ENCODE peak calls at places on chromosomes 7 and 10, in eight cellular contexts. B is heart left ventricle, D is NB4, G is A549, Y is endothelial cell of umbilical vein, L is esophagus squamous epithelium, P is K562, N is HCT116. M is an unnamed sample.

GRCh38 chr10:11170993-11171416 is 153.3 kb downstream of the CELF2 start:
- DNase-seq in B (no peak), D (peak), G (no peak), Y (peak), L (no peak), P (no peak), N (no peak), M (no peak)

GRCh38 chr7:108420482-108420908 is 35.7 kb downstream of the NRCAM start:
- DNase-seq in B (no peak), D (peak), G (peak), Y (peak), L (no peak), P (no peak), N (no peak), M (no peak)

GRCh38 chr7:2048006-2048405 is 184.7 kb downstream of the MAD1L1 start:
- DNase-seq in B (no peak), D (no peak), G (no peak), Y (no peak), L (no peak), P (no peak), N (no peak), M (no peak)

GRCh38 chr10:70106958-70107791 is 25.4 kb downstream of the AIFM2 start:
- DNase-seq in B (no peak), D (peak), G (no peak), Y (no peak), L (no peak), P (peak), N (no peak), M (no peak)

GRCh38 chr7:35691827-35692307 is 3.1 kb downstream of the HERPUD2 start:
- DNase-seq in B (no peak), D (peak), G (no peak), Y (no peak), L (no peak), P (peak), N (no peak), M (peak)

GRCh38 chr10:103663802-103664201 is 170.3 kb downstream of the NEURL1 start:
- DNase-seq in B (peak), D (no peak), G (no peak), Y (no peak), L (no peak), P (no peak), N (no peak), M (no peak)

GRCh38 chr10:126536148-126536547 is 134.3 kb downstream of the C10orf90 start:
- DNase-seq in B (no peak), D (no peak), G (no peak), Y (no peak), L (no peak), P (no peak), N (no peak), M (peak)

GRCh38 chr10:102641398-102641797 is 2.9 kb upstream of the TRIM8 start:
- DNase-seq in B (no peak), D (no peak), G (no peak), Y (no peak), L (no peak), P (no peak), N (no peak), M (no peak)

GRCh38 chr7:66236713-66237303 is 31.7 kb downstream of the TPST1 start:
- DNase-seq in B (no peak), D (no peak), G (no peak), Y (no peak), L (no peak), P (no peak), N (no peak), M (no peak)

GRCh38 chr10:57716884-57717283 is 550.8 kb downstream of the IPMK start:
- DNase-seq in B (no peak), D (peak), G (no peak), Y (no peak), L (no peak), P (no peak), N (no peak), M (peak)

GRCh38 chr10:101940916-101941315 is 97.3 kb upstream of the KCNIP2 start:
- DNase-seq in B (no peak), D (no peak), G (no peak), Y (peak), L (no peak), P (no peak), N (no peak), M (peak)

GRCh38 chr7:50626286-50626685 is 61.1 kb upstream of the DDC start:
- DNase-seq in B (no peak), D (no peak), G (no peak), Y (no peak), L (no peak), P (no peak), N (no peak), M (no peak)

GRCh38 chr10:94292448-94293118 is 70.2 kb downstream of the NOC3L start:
- DNase-seq in B (peak), D (no peak), G (no peak), Y (peak), L (no peak), P (no peak), N (no peak), M (peak)

GRCh38 chr10:75226656-75227055 is 9.1 kb downstream of the COMTD1 start:
- DNase-seq in B (no peak), D (no peak), G (no peak), Y (no peak), L (no peak), P (no peak), N (no peak), M (no peak)

GRCh38 chr10:95214369-95214768 is 20.3 kb downstream of the ACSM6 start:
- DNase-seq in B (no peak), D (no peak), G (no peak), Y (no peak), L (no peak), P (no peak), N (no peak), M (no peak)

GRCh38 chr7:4242706-4243105 is 439.4 kb upstream of the FOXK1 start:
- DNase-seq in B (no peak), D (no peak), G (no peak), Y (no peak), L (no peak), P (no peak), N (no peak), M (no peak)

GRCh38 chr7:23191022-23191421 is 9.2 kb downstream of the NUP42 start:
- DNase-seq in B (no peak), D (no peak), G (no peak), Y (no peak), L (no peak), P (peak), N (no peak), M (no peak)

GRCh38 chr10:25600651-25601050 is 333.4 kb upstream of the MYO3A start:
- DNase-seq in B (no peak), D (no peak), G (no peak), Y (no peak), L (no peak), P (no peak), N (no peak), M (no peak)

GRCh38 chr7:74560081-74560719 is 97.3 kb upstream of the GTF2I start:
- DNase-seq in B (no peak), D (no peak), G (no peak), Y (no peak), L (no peak), P (peak), N (no peak), M (no peak)

GRCh38 chr7:36468361-36469140 is 78.9 kb downstream of the ANLN start:
- DNase-seq in B (no peak), D (no peak), G (no peak), Y (no peak), L (no peak), P (no peak), N (no peak), M (no peak)

GRCh38 chr10:131846224-131847101 is 54.3 kb upstream of the PPP2R2D start:
- DNase-seq in B (peak), D (no peak), G (no peak), Y (no peak), L (no peak), P (no peak), N (no peak), M (no peak)

GRCh38 chr7:134502463-134502862 is 24.9 kb upstream of the AKR1B10 start:
- DNase-seq in B (no peak), D (peak), G (no peak), Y (no peak), L (no peak), P (no peak), N (no peak), M (peak)

GRCh38 chr7:128030999-128031681 is at the start of gene LRRC4:
- DNase-seq in B (peak), D (no peak), G (no peak), Y (peak), L (no peak), P (no peak), N (no peak), M (peak)

GRCh38 chr10:62148155-62148554 is 120.5 kb downstream of the RTKN2 start:
- DNase-seq in B (no peak), D (no peak), G (no peak), Y (no peak), L (no peak), P (no peak), N (no peak), M (no peak)

GRCh38 chr10:3889961-3890522 is 105.0 kb upstream of the KLF6 start:
- DNase-seq in B (no peak), D (no peak), G (peak), Y (peak), L (no peak), P (no peak), N (peak), M (peak)

GRCh38 chr7:69682518-69682917 is 84.2 kb downstream of the AUTS2 start:
- DNase-seq in B (no peak), D (peak), G (no peak), Y (no peak), L (no peak), P (no peak), N (no peak), M (no peak)

GRCh38 chr10:73644015-73644743 is 2.9 kb upstream of the MYOZ1 start:
- DNase-seq in B (peak), D (peak), G (peak), Y (peak), L (no peak), P (peak), N (peak), M (peak)

GRCh38 chr10:3786295-3786981 is 1.4 kb upstream of the KLF6 start:
- DNase-seq in B (peak), D (no peak), G (no peak), Y (peak), L (no peak), P (no peak), N (peak), M (peak)

GRCh38 chr7:81120803-81121202 is 202.0 kb upstream of the SEMA3C start:
- DNase-seq in B (no peak), D (no peak), G (no peak), Y (no peak), L (no peak), P (no peak), N (no peak), M (no peak)

GRCh38 chr10:33955676-33956075 is 621.2 kb upstream of the NRP1 start:
- DNase-seq in B (no peak), D (no peak), G (no peak), Y (no peak), L (no peak), P (no peak), N (no peak), M (peak)

GRCh38 chr7:28410628-28411578 is 1.4 kb upstream of the CREB5 start:
- DNase-seq in B (peak), D (peak), G (no peak), Y (peak), L (no peak), P (peak), N (no peak), M (peak)
- TF ChIP-seq POLR2A in B (no peak), D (peak), G (no peak), Y (no peak), L (no peak), P (no peak), N (no peak), M (peak)

GRCh38 chr7:41698726-41699125 is 4.2 kb downstream of the INHBA start:
- DNase-seq in B (no peak), D (no peak), G (no peak), Y (peak), L (no peak), P (no peak), N (no peak), M (peak)
- H3K4me3 ChIP-seq in B (peak), D (no peak), G (no peak), Y (peak), L (peak), P (no peak), N (no peak), M (peak)

GRCh38 chr7:33040803-33041516 is 21.6 kb downstream of the NT5C3A start:
- DNase-seq in B (peak), D (peak), G (no peak), Y (peak), L (peak), P (no peak), N (no peak), M (peak)
- TF ChIP-seq POLR2A in B (no peak), D (no peak), G (no peak), Y (no peak), L (no peak), P (no peak), N (no peak), M (no peak)

DNA sequence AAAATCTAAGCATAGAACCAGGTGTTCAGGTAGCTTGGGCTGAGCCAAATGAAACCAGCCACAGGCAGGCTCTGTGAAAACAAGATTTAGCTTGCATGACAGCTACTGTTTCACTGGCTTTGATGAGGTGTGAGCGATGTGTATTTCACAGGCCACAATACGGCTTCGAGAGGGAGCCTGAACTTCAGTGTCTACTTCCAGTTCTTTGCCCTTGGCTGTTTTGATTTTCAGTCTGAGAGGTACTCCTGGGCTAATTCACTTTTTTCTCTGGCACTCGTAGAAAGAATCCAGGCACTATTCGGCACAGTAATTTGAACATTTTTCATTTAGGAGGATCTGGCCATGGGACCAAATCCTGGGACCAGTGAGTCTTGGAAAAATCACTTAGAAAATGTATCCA is 110.4 kb downstream of the JCAD start:
- DNase-seq in B (no peak), D (no peak), G (no peak), Y (no peak), L (no peak), P (no peak), N (no peak), M (no peak)
- H3K4me3 ChIP-seq in B (no peak), D (no peak), G (no peak), Y (no peak), L (no peak), P (no peak), N (no peak), M (no peak)

DNA sequence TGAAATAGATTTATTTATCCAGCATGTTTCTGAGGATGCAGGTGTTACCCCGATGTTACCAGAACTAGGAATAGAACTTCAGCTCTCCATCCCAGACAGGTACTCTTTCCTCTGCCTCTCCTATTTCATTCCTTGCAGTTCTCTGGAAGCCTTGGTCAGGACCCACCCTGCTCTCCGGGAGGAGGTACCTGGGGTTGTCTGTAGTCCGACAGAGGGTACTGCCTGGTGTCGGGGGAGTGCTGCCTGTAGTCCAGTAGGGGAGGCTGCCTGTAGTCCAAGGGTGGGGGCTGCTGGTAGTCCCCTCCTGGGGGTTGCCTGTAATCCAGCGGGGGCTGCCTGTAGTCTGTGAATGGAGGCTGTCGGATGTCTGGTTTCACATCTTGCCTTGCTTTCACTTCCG is 328.4 kb downstream of the PHTF2 start:
- DNase-seq in B (no peak), D (no peak), G (no peak), Y (no peak), L (no peak), P (no peak), N (no peak), M (no peak)
- TF ChIP-seq POLR2A in B (no peak), D (no peak), G (no peak), Y (no peak), L (no peak), P (no peak), N (no peak), M (no peak)

DNA sequence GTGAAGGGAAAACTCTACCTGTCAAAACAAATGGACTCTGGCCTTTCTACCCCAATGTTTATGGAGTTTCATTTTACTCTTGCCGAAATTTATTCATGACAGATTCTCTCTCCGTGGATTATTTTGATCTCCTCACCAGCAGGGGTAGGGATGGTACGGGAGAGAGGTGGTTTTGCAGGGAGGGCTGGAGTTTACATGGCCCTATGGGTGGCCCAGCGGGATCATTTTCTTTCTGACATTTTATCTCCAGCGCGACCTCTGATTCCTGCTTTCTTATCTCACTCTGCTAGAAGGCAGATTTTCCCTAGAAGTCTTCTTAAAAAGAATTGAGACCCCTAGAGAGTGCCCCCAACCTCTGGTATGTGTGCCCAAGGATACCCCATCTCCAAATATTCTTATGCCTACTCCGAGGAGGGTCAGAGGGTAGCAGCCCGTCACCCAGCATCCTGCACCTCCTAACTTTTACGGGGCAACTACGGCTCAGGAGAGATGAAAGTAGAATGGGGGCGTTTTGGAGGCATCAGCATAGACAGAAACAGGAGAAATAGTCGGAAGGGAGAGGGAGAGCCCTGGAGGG is 10.1 kb upstream of the GATA3 start:
- DNase-seq in B (no peak), D (no peak), G (no peak), Y (peak), L (no peak), P (no peak), N (no peak), M (no peak)
- H3K4me3 ChIP-seq in B (no peak), D (no peak), G (no peak), Y (no peak), L (no peak), P (no peak), N (no peak), M (no peak)